ENCODE peak calls at places on chromosomes 16 and 17, in nine cellular contexts. Y is T-helper 9 cell; V is nephron progenitor cell; F is stimulated activated CD8-positive, alpha-beta memory T cell treated with anti-CD3 and anti-CD28 coated beads, Interleukin-2, amount 100 ng/mL, for 1 hour; C is naive B cell; E is erythroblast; L is lower leg skin; I is fibroblast of pulmonary artery; J is NCI-H446. M is an unnamed sample.

GRCh38 chr16:27795992-27796614 is 246.2 kb downstream of the KATNIP start:
- DNase-seq in J (no peak), V (peak; percentile 94), C (no peak), L (no peak), Y (peak; percentile 16), E (peak; percentile 46), F (no peak), I (peak; percentile 56), M (peak; percentile 37)

GRCh38 chr17:78127888-78128615 is 503 bp downstream of the TMC6 start:
- DNase-seq in F (no peak), L (no peak), I (no peak), E (peak; percentile 61), J (no peak), Y (no peak), C (no peak), V (peak; percentile 68), M (no peak)

GRCh38 chr17:77375917-77376651 is 235.3 kb downstream of the SEC14L1 start:
- DNase-seq in I (peak; percentile 78), J (peak; percentile 34), Y (peak; percentile 55), V (peak; percentile 57), E (no peak), C (no peak), L (no peak), F (peak; percentile 28), M (peak; percentile 98)

GRCh38 chr17:42591411-42591810 is 13.9 kb upstream of the PSMC3IP start:
- DNase-seq in E (no peak), V (no peak), I (no peak), J (no peak), Y (no peak), C (no peak), F (no peak), L (no peak), M (no peak)

GRCh38 chr17:44464037-44464436 is 39.2 kb downstream of the GPATCH8 start:
- DNase-seq in F (no peak), J (no peak), V (no peak), C (no peak), E (no peak), I (peak; percentile 13), L (no peak), Y (no peak), M (peak; percentile 22)

GRCh38 chr17:74924250-74924948 is at the start of gene OTOP2:
- DNase-seq in C (no peak), F (no peak), L (no peak), V (peak; percentile 47), I (no peak), E (no peak), J (no peak), Y (no peak), M (no peak)

GRCh38 chr16:4136229-4136813 is 20.1 kb upstream of the ADCY9 start:
- DNase-seq in Y (no peak), I (no peak), E (no peak), C (no peak), F (no peak), V (no peak), L (peak; percentile 44), J (peak; percentile 33), M (no peak)

GRCh38 chr16:12120331-12120981 is 143.9 kb downstream of the SNX29 start:
- DNase-seq in J (no peak), V (peak; percentile 63), F (no peak), L (no peak), Y (no peak), E (no peak), I (peak; percentile 78), C (peak; percentile 46), M (no peak)

GRCh38 chr16:648786-649589 is at the start of gene WDR90:
- DNase-seq in F (peak; percentile 83), V (peak; percentile 93), Y (peak; percentile 90), E (peak; percentile 95), J (peak; percentile 95), I (peak; percentile 91), L (peak; percentile 87), C (peak; percentile 92), M (peak; percentile 86)

GRCh38 chr17:56540791-56541190 is 52.7 kb upstream of the NOG start:
- DNase-seq in I (no peak), Y (no peak), C (no peak), E (no peak), L (no peak), V (no peak), J (no peak), F (no peak), M (no peak)